ENCODE peak calls at places on chromosomes 6 and 20, in six cellular contexts. J is HCT116, M is SK-N-SH, Q is GM12878, E is HepG2, N is K562. F is an unnamed sample.
A peak's percentile ranks its signal among the peaks of the same experiment; 100 is the strongest.

GRCh38 chr6:133017581-133017980 is 203.2 kb downstream of the RPS12 start:
- DNase-seq in Q (no peak), E (no peak), J (no peak), N (no peak), M (no peak), F (no peak)

GRCh38 chr6:80143312-80143960 is 37.0 kb downstream of the BCKDHB start:
- DNase-seq in N (no peak), Q (no peak), M (peak; percentile 3), E (no peak), J (peak; percentile 67), F (no peak)

GRCh38 chr6:9292975-9293374 is 857.6 kb upstream of the SLC35B3 start:
- DNase-seq in N (no peak), J (no peak), E (no peak), Q (no peak), M (no peak), F (no peak)

GRCh38 chr6:144160452-144160851 is 10.1 kb downstream of the STX11 start:
- DNase-seq in J (no peak), Q (no peak), N (no peak), M (no peak), E (no peak), F (no peak)

GRCh38 chr6:17385660-17386059 is 7.7 kb upstream of the CAP2 start:
- DNase-seq in M (no peak), N (no peak), E (no peak), Q (no peak), J (no peak), F (no peak)

GRCh38 chr6:44494011-44494501 is 106.5 kb downstream of the CDC5L start:
- DNase-seq in Q (no peak), J (peak; percentile 37), M (no peak), N (peak; percentile 75), E (peak; percentile 80), F (peak; percentile 32)

GRCh38 chr6:5712349-5713215 is 294.1 kb downstream of the NRN1 start:
- DNase-seq in J (no peak), N (no peak), Q (no peak), M (no peak), E (no peak), F (no peak)

GRCh38 chr20:14845199-14846160 is 508.1 kb upstream of the FLRT3 start:
- DNase-seq in Q (no peak), N (no peak), J (no peak), M (no peak), E (no peak), F (no peak)

GRCh38 chr6:133796235-133796634 is 92.7 kb upstream of the TCF21 start:
- DNase-seq in N (no peak), M (no peak), Q (no peak), E (no peak), J (no peak), F (no peak)

GRCh38 chr6:30743099-30744053 is 889 bp upstream of the FLOT1 start:
- DNase-seq in M (peak; percentile 27), Q (no peak), J (no peak), N (peak; percentile 78), E (no peak), F (no peak)

GRCh38 chr20:57746832-57747404 is 37.1 kb upstream of the PMEPA1 start:
- DNase-seq in E (no peak), J (no peak), N (no peak), M (peak; percentile 70), Q (no peak), F (no peak)

GRCh38 chr6:37057678-37058077 is 52.2 kb downstream of the FGD2 start:
- DNase-seq in Q (no peak), N (no peak), M (no peak), E (no peak), J (no peak), F (no peak)

GRCh38 chr6:107064579-107065065 is 36.6 kb downstream of the MTRES1 start:
- DNase-seq in M (no peak), E (peak; percentile 13), J (no peak), N (peak; percentile 36), Q (no peak), F (no peak)

GRCh38 chr6:88881451-88881850 is 82.0 kb downstream of the RNGTT start:
- DNase-seq in Q (no peak), J (no peak), M (no peak), E (no peak), N (no peak), F (no peak)

GRCh38 chr6:23983691-23984090 is 142.3 kb upstream of the NRSN1 start:
- DNase-seq in Q (no peak), J (no peak), E (no peak), M (no peak), N (no peak), F (no peak)

GRCh38 chr20:61886721-61887658 is 178.7 kb downstream of the TAF4 start:
- DNase-seq in M (peak; percentile 82), Q (no peak), N (peak; percentile 56), E (peak; percentile 53), J (peak; percentile 23), F (peak; percentile 42)

GRCh38 chr20:61968932-61969331 is 96.7 kb downstream of the TAF4 start:
- DNase-seq in N (no peak), E (no peak), J (no peak), M (no peak), Q (no peak), F (no peak)

GRCh38 chr6:33856655-33857054 is 52.9 kb upstream of the MLN start:
- DNase-seq in E (no peak), Q (peak; percentile 58), J (no peak), M (no peak), N (no peak), F (no peak)

GRCh38 chr20:36519944-36520343 is 21.4 kb upstream of the MYL9 start:
- DNase-seq in E (no peak), N (no peak), M (no peak), Q (no peak), J (no peak), F (no peak)

GRCh38 chr20:44603327-44603726 is 20.9 kb downstream of the PKIG start:
- DNase-seq in J (no peak), E (peak; percentile 27), Q (no peak), M (no peak), N (peak; percentile 36), F (no peak)

GRCh38 chr6:167856999-167857660 is 30.4 kb downstream of the AFDN start:
- DNase-seq in Q (peak; percentile 28), N (peak; percentile 90), J (no peak), E (peak; percentile 22), M (no peak), F (peak; percentile 78)

GRCh38 chr6:41504526-41505021 is 41.6 kb upstream of the FOXP4 start:
- DNase-seq in E (no peak), N (no peak), Q (no peak), M (peak; percentile 62), J (no peak), F (no peak)

GRCh38 chr6:41502607-41503434 is 43.4 kb upstream of the FOXP4 start:
- DNase-seq in Q (no peak), N (no peak), M (no peak), J (no peak), E (no peak), F (no peak)

GRCh38 chr6:41505084-41506049 is 40.8 kb upstream of the FOXP4 start:
- DNase-seq in E (no peak), J (no peak), Q (no peak), M (peak; percentile 91), N (no peak), F (no peak)

GRCh38 chr6:41503435-41503768 is 42.8 kb upstream of the FOXP4 start:
- DNase-seq in N (no peak), Q (no peak), E (no peak), J (no peak), M (no peak), F (no peak)

GRCh38 chr6:41503841-41504525 is 42.2 kb upstream of the FOXP4 start:
- DNase-seq in J (no peak), N (no peak), M (peak; percentile 82), Q (no peak), E (peak; percentile 52), F (no peak)
- TF ChIP-seq REST in J (no peak), N (no peak), M (no peak), Q (no peak), E (no peak), F (no peak)

DNA sequence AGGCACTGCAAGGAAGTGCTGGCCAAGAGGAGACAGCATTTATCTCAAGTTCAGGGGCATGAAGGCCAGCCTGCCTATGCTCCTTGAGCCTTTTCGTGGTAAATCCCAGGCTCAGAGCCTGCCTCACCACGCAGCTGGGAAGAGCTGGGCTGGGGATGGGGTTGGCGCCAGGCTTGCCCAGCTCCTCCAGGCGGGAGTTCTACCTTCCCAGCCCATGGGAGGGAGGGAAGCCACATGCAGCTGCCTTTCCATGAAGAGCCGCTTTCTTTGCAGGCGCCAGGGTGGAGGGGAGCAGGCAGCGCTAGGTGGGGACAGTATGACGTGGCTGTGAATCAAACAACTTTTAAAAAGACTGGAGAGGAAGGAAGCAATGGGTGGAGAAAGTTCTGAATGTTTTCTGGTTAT is 19.5 kb upstream of the SIRT5 start:
- DNase-seq in N (peak; percentile 23), E (no peak), J (no peak), Q (no peak), M (no peak), F (no peak)
- TF ChIP-seq SIN3A in N (no peak), E (no peak), J (no peak), Q (no peak), M (no peak), F (no peak)

GRCh38 chr6:13434455-13434775 is 53.0 kb downstream of the GFOD1 start:
- DNase-seq in E (no peak), Q (no peak), N (no peak), M (no peak), J (no peak), F (no peak)

GRCh38 chr6:13431059-13431656 is 56.2 kb downstream of the GFOD1 start:
- DNase-seq in Q (peak; percentile 62), E (no peak), M (no peak), N (no peak), J (no peak), F (no peak)

GRCh38 chr6:13434777-13435176 is 52.6 kb downstream of the GFOD1 start:
- DNase-seq in Q (no peak), E (no peak), N (no peak), M (no peak), J (no peak), F (no peak)

GRCh38 chr6:13431861-13432465 is 55.4 kb downstream of the GFOD1 start:
- DNase-seq in N (peak; percentile 16), M (no peak), J (no peak), E (peak; percentile 45), Q (peak; percentile 42), F (no peak)

DNA sequence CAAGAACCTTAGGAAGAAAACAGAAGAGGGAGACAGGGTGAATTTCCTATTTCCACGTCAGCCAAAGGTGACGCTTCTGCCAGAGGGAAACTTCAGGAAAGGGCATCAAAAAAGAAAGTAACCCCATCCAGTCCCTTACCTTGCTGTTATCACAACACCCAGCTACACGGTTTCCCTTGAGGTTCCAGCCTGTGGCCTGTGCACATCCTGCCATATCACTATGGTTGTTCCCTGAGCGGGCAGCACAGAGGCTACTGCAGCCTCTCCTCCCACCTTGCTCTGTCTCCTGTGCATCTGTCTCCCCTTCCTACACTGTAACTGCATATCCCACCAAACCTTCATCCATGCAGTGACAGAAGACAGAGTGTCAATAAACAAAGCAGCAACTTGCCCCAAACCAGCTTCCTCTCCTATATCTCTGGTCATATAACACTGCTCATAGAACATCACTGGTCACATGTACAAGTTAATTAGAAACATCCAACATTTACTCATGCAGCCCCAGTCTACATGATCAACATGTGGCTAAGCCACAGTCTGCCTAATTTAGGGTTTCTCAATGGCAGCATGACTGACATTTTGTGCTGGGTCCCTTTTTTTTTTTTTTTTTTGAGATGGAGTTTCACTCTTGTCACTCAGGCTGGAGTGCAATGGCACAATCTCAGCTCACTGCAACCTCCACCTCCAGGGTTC is 54.7 kb downstream of the GFOD1 start:
- DNase-seq in J (no peak), E (no peak), Q (peak; percentile 53), M (no peak), N (no peak), F (no peak)
- TF ChIP-seq REST in J (no peak), E (no peak), Q (no peak), M (no peak), N (no peak), F (no peak)

GRCh38 chr6:159609813-159610212 is 83.2 kb downstream of the SOD2 start:
- DNase-seq in N (no peak), Q (no peak), E (no peak), J (no peak), M (no peak), F (no peak)
- TF ChIP-seq SIN3A in N (no peak), Q (no peak), E (no peak), J (no peak), M (no peak), F (no peak)

F was measured in Panc1.